ENCODE peak calls at places on chromosomes 6 and 20, in nine cellular contexts. E, M, Y, L, X, T, U, W and V are unnamed samples.

GRCh38 chr6:33696076-33696475 is 15.4 kb downstream of the UQCC2 start:
- DNase-seq in L (no peak), X (no peak), T (no peak), E (no peak), Y (no peak), W (no peak), M (no peak), U (no peak), V (no peak)

GRCh38 chr20:33239418-33239817 is 3.6 kb downstream of the BPIFA1 start:
- DNase-seq in E (no peak), M (no peak), X (peak), L (no peak), Y (no peak), T (no peak), W (no peak), U (no peak), V (no peak)

GRCh38 chr6:133568970-133569889 is 319.7 kb upstream of the TCF21 start:
- DNase-seq in X (peak), L (peak), T (peak), W (peak), U (peak), E (no peak), M (peak), Y (peak), V (peak)

GRCh38 chr6:111784423-111784822 is 88.8 kb downstream of the FYN start:
- DNase-seq in T (peak), W (no peak), U (no peak), X (peak), M (no peak), E (no peak), Y (no peak), L (no peak), V (peak)

GRCh38 chr6:36075656-36076055 is 48.0 kb downstream of the MAPK14 start:
- DNase-seq in X (peak), Y (no peak), U (no peak), E (no peak), M (no peak), T (no peak), L (no peak), W (no peak), V (no peak)

GRCh38 chr6:11144393-11144829 is 32.9 kb upstream of the ERVFRD-1 start:
- DNase-seq in E (peak), U (peak), L (peak), T (peak), X (peak), Y (peak), W (no peak), M (peak), V (peak)

GRCh38 chr6:11711994-11712698 is 66.5 kb downstream of the ADTRP start:
- DNase-seq in M (no peak), U (no peak), Y (peak), L (no peak), T (no peak), X (no peak), W (no peak), E (no peak), V (no peak)

GRCh38 chr6:90199900-90200299 is 96.7 kb downstream of the BACH2 start:
- DNase-seq in X (no peak), E (no peak), Y (no peak), L (no peak), T (no peak), W (no peak), U (no peak), M (no peak), V (no peak)

GRCh38 chr6:158911746-158912158 is 88.2 kb downstream of the RSPH3 start:
- DNase-seq in U (no peak), L (no peak), E (peak), X (peak), T (no peak), Y (no peak), M (no peak), W (no peak), V (peak)

GRCh38 chr6:1424306-1424927 is 35.0 kb downstream of the FOXF2 start:
- DNase-seq in U (peak), E (peak), X (peak), T (peak), Y (peak), M (peak), L (peak), W (no peak), V (peak)